ENCODE peak calls at places on chromosomes 1 and 21, in nine cellular contexts. P, E, C, V, U, X, B, N and L are unnamed samples.

GRCh38 chr1:158154501-158154900 is 26.2 kb upstream of the CD1D start:
- DNase-seq in P (no peak), E (no peak), C (no peak), V (no peak), U (no peak), X (no peak), B (no peak), N (no peak), L (no peak)

GRCh38 chr1:54404939-54405880 is 984 bp downstream of the SSBP3 start:
- DNase-seq in P (no peak), E (peak), C (peak), V (no peak), U (peak), X (peak), B (no peak), N (no peak), L (peak)

GRCh38 chr1:41418868-41419583 is 57.8 kb downstream of the FOXO6 start:
- DNase-seq in P (peak), E (peak), C (peak), V (peak), U (peak), X (peak), B (no peak), N (peak), L (peak)

GRCh38 chr1:178575611-178576331 is 62.9 kb downstream of the TEX35 start:
- DNase-seq in P (no peak), E (no peak), C (no peak), V (no peak), U (no peak), X (no peak), B (no peak), N (no peak), L (no peak)

GRCh38 chr1:160761886-160762285 is 22.8 kb downstream of the SLAMF7 start:
- DNase-seq in P (no peak), E (no peak), C (no peak), V (no peak), U (no peak), X (no peak), B (no peak), N (no peak), L (no peak)

GRCh38 chr1:102098081-102098480 is 101.4 kb upstream of the OLFM3 start:
- DNase-seq in P (no peak), E (no peak), C (no peak), V (no peak), U (no peak), X (no peak), B (no peak), N (no peak), L (no peak)

GRCh38 chr1:33120436-33121231 is 39.7 kb downstream of the AZIN2 start:
- DNase-seq in P (no peak), E (no peak), C (no peak), V (no peak), U (no peak), X (no peak), B (no peak), N (no peak), L (no peak)

GRCh38 chr1:244835276-244836134 is at the start of gene COX20:
- DNase-seq in P (peak), E (peak), C (peak), V (peak), U (peak), X (peak), B (peak), N (peak), L (peak)

GRCh38 chr21:25583370-25584133 is 23.7 kb downstream of the MRPL39 start:
- DNase-seq in P (no peak), E (no peak), C (no peak), V (no peak), U (no peak), X (no peak), B (no peak), N (no peak), L (no peak)
- TF ChIP-seq POLR2A in P (no peak), E (no peak), C (no peak), V (no peak), U (no peak), X (no peak), B (peak), N (no peak), L (no peak)

GRCh38 chr1:57003398-57004139 is 37.8 kb upstream of the C8B start:
- DNase-seq in P (no peak), E (no peak), C (no peak), V (no peak), U (no peak), X (no peak), B (no peak), N (no peak), L (no peak)
- TF ChIP-seq POLR2A in P (no peak), E (no peak), C (no peak), V (no peak), U (no peak), X (no peak), B (no peak), N (no peak), L (no peak)

DNA sequence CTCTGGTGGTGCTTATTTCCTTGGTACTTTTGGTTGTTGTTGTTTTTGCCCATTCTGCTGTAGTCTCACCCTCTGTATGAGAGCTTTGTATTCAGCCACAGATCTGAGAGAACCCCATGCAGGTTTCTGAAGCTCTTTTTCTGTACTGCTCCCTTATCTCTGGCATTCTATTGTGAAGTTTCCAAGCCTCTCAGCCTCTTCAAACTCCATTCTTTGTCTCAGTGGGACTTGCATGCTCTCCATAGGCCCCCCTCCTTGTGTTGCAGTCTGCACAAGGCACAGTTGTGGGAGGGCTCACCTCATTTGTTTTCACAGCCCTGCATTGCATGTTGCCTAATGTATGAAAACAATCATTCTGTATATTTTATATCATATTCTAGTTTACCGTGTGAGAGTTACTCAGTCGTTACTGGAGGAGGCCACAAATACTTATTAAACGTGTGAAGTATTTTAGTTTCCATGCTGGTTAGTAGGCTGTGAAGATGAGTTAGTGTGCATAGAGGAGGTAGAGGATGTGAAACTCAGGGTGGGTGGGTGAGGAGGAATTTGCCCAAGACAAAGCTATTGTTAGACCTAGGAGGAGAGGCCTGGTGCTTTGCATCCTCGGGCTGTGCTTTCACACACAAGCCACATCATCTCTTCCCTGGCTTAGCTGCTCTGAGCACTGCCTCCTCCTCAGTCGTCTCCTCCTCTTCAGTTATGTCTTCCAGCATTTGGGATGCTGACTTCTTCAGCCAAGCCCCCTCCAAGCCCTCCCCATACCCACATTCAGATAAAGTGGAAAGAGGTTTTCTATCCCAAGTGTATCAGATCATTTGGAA is 7.8 kb upstream of the CHI3L2 start:
- DNase-seq in P (no peak), E (peak), C (peak), V (no peak), U (no peak), X (no peak), B (no peak), N (no peak), L (no peak)
- TF ChIP-seq POLR2A in P (no peak), E (no peak), C (no peak), V (no peak), U (no peak), X (no peak), B (peak), N (no peak), L (no peak)

GRCh38 chr1:40393173-40393572 is 19.6 kb downstream of the SMAP2 start:
- DNase-seq in P (no peak), E (no peak), C (peak), V (no peak), U (no peak), X (no peak), B (no peak), N (no peak), L (no peak)

GRCh38 chr1:40392206-40392605 is 18.7 kb downstream of the SMAP2 start:
- DNase-seq in P (no peak), E (no peak), C (no peak), V (no peak), U (no peak), X (peak), B (no peak), N (no peak), L (no peak)

GRCh38 chr1:40396420-40396819 is 22.9 kb downstream of the SMAP2 start:
- DNase-seq in P (no peak), E (no peak), C (no peak), V (no peak), U (no peak), X (no peak), B (no peak), N (no peak), L (no peak)

GRCh38 chr1:40395211-40396175 is 22.0 kb downstream of the SMAP2 start:
- DNase-seq in P (no peak), E (no peak), C (no peak), V (no peak), U (no peak), X (no peak), B (no peak), N (no peak), L (no peak)

GRCh38 chr1:40394456-40395172 is 21.1 kb downstream of the SMAP2 start:
- DNase-seq in P (no peak), E (no peak), C (no peak), V (no peak), U (no peak), X (no peak), B (no peak), N (no peak), L (no peak)
- TF ChIP-seq POLR2A in P (no peak), E (peak), C (peak), V (no peak), U (peak), X (no peak), B (peak), N (no peak), L (no peak)

GRCh38 chr21:33947451-33948095 is 32.0 kb upstream of the ATP5PO start:
- DNase-seq in P (peak), E (peak), C (no peak), V (peak), U (peak), X (peak), B (no peak), N (peak), L (peak)
- TF ChIP-seq POLR2A in P (no peak), E (no peak), C (no peak), V (no peak), U (no peak), X (no peak), B (peak), N (no peak), L (no peak)

GRCh38 chr21:41402796-41403195 is 23.2 kb upstream of the MX1 start:
- DNase-seq in P (no peak), E (no peak), C (no peak), V (no peak), U (no peak), X (no peak), B (no peak), N (no peak), L (no peak)
- TF ChIP-seq POLR2A in P (no peak), E (no peak), C (no peak), V (no peak), U (no peak), X (no peak), B (peak), N (no peak), L (no peak)

GRCh38 chr1:66450043-66450514 is 83.9 kb upstream of the SGIP1 start:
- DNase-seq in P (no peak), E (no peak), C (no peak), V (no peak), U (no peak), X (no peak), B (no peak), N (no peak), L (no peak)

GRCh38 chr1:66443793-66444192 is 90.2 kb upstream of the SGIP1 start:
- DNase-seq in P (no peak), E (no peak), C (no peak), V (no peak), U (no peak), X (no peak), B (no peak), N (no peak), L (no peak)

GRCh38 chr1:66444438-66445265 is 89.3 kb upstream of the SGIP1 start:
- DNase-seq in P (no peak), E (no peak), C (no peak), V (no peak), U (no peak), X (no peak), B (no peak), N (no peak), L (no peak)

GRCh38 chr1:66446261-66447001 is 87.5 kb upstream of the SGIP1 start:
- DNase-seq in P (peak), E (no peak), C (no peak), V (no peak), U (no peak), X (no peak), B (no peak), N (peak), L (peak)

GRCh38 chr1:66445492-66446181 is 88.3 kb upstream of the SGIP1 start:
- DNase-seq in P (no peak), E (peak), C (peak), V (no peak), U (no peak), X (peak), B (no peak), N (no peak), L (peak)
- TF ChIP-seq POLR2A in P (no peak), E (no peak), C (no peak), V (no peak), U (no peak), X (no peak), B (peak), N (no peak), L (no peak)

DNA sequence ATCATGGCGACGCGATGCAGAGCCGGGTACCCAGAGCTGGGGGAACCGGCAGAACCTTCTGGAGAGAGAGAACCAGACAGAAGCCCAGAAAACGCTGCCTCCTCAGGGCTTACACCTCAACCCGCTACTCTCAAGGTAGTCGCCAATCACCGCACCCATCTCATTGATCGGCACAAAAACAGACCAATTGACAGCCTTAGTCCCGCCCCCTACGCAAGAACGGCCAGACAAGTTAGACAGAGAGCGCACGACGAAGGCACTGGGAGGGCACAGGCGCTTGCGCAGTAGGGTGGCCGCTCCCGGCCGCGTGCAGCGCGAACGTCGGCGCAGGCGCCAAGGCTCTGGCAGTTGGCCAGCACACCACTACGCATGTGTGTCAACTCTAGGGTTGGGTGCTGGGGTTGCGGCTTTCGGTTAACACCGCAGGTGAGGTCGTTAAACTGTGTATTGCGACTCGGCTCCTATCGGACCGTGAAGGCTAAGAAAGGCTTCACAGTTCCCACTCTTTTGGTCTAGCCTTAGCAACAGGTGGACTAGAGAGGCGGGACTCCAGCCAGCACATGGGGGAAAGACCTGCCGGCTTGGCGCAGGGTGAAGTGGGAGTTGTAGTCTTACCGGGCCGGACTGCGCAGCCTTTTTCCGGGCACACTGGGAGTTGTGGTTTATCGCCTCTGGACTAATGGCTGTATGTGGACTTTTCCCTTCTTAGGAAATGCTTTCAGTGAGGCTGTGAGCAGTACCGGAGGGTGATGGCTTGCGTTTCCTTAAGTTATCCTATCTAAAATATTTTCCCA is at the start of the genes CCT3 and TSACC:
- DNase-seq in P (peak), E (peak), C (peak), V (peak), U (peak), X (peak), B (peak), N (peak), L (peak)
- TF ChIP-seq POLR2A in P (peak), E (peak), C (no peak), V (peak), U (peak), X (peak), B (peak), N (peak), L (peak)

GRCh38 chr1:159282118-159282517 is 20.0 kb upstream of the FCER1A start:
- DNase-seq in P (peak), E (no peak), C (no peak), V (no peak), U (no peak), X (no peak), B (no peak), N (no peak), L (no peak)
- TF ChIP-seq POLR2A in P (no peak), E (no peak), C (no peak), V (no peak), U (no peak), X (no peak), B (no peak), N (no peak), L (no peak)

DNA sequence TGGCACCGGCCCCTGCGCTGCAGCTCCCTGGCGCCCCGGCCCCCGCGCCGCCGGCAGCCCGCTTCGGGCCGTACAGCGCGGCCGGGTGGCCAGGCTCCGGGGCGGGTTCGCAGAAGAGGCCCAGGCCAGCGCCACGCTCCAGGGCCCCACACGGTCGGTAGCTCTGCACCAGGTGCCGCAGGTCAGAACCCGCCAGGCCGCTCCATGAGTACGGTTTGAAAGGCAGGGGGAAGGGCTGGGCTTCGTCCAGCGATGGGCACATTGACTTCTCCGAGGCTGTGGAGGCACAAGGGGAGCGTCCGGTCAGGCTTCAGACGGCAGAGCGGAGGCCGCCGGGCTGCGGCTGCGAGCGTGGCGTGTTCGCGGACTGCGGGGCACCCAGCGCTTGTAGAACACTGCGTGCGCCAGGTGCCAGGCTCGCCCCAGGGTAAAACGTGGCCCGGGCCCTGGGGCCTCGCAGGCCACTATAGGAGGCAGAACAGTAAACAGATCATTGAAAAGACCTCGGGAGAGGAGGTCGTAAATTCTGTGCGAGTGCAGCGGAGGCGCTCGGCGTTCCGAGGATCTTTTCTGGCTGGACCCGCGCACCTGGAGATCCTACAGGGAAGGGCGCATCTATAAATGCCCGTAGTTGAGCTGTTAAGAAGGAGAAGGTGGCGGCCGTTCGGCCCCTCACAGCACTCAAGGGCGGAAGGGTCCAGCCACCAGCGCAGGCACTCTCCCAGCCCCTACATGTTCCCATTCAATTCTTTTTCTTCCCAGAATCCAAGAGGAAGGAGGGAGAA is 5.7 kb downstream of the GFI1 start:
- DNase-seq in P (no peak), E (no peak), C (peak), V (no peak), U (peak), X (no peak), B (no peak), N (no peak), L (no peak)
- TF ChIP-seq POLR2A in P (no peak), E (no peak), C (no peak), V (no peak), U (no peak), X (no peak), B (no peak), N (no peak), L (no peak)